ENCODE peak calls at places on chromosomes 6 and 20, in six cellular contexts. M, I, Y, H, T and F are unnamed samples. For H3K4me1, the result is how much of the 10 kb centered on the place peaks cover.

GRCh38 chr6:16391451-16391912 is 153.1 kb downstream of the GMPR start:
- DNase-seq in M (no peak), I (no peak), Y (no peak), H (no peak), T (no peak), F (no peak)

GRCh38 chr20:56244259-56244658 is 4.3 kb upstream of the MC3R start:
- DNase-seq in M (no peak), I (no peak), Y (no peak), H (no peak), T (no peak), F (no peak)

GRCh38 chr6:57216235-57217101 is 5.6 kb downstream of the RAB23 start:
- DNase-seq in M (no peak), I (no peak), Y (no peak), H (no peak), T (no peak), F (no peak)

GRCh38 chr6:23526519-23526918 is 599.5 kb upstream of the NRSN1 start:
- DNase-seq in M (no peak), I (no peak), Y (no peak), H (no peak), T (no peak), F (no peak)

GRCh38 chr6:117817992-117818391 is 89.1 kb upstream of the SLC35F1 start:
- DNase-seq in M (no peak), I (no peak), Y (no peak), H (no peak), T (no peak), F (no peak)

GRCh38 chr6:169707772-169708171 is 5.8 kb downstream of the C6orf120 start:
- DNase-seq in M (no peak), I (no peak), Y (no peak), H (peak), T (no peak), F (no peak)

GRCh38 chr6:18343741-18344140 is 43.4 kb upstream of the RNF144B start:
- DNase-seq in M (no peak), I (no peak), Y (no peak), H (no peak), T (no peak), F (no peak)

GRCh38 chr6:144336900-144337299 is 51.8 kb downstream of the UTRN start:
- DNase-seq in M (no peak), I (no peak), Y (no peak), H (no peak), T (no peak), F (no peak)

GRCh38 chr6:124974770-124975377 is 12.6 kb downstream of the RNF217 start:
- DNase-seq in M (no peak), I (no peak), Y (no peak), H (no peak), T (no peak), F (no peak)

GRCh38 chr6:139705284-139705683 is 330.8 kb upstream of the CITED2 start:
- DNase-seq in M (no peak), I (no peak), Y (no peak), H (no peak), T (no peak), F (no peak)

GRCh38 chr6:155265843-155266535 is 2.2 kb downstream of the CLDN20 start:
- DNase-seq in M (no peak), I (no peak), Y (no peak), H (no peak), T (no peak), F (no peak)

GRCh38 chr6:109117346-109118035 is 22.2 kb downstream of the CEP57L1 start:
- DNase-seq in M (no peak), I (no peak), Y (no peak), H (no peak), T (no peak), F (no peak)

GRCh38 chr20:29497261-29497671 is 1760.2 kb upstream of the DEFB115 start:
- DNase-seq in M (peak), I (no peak), Y (peak), H (no peak), T (no peak), F (peak)

GRCh38 chr20:35648836-35649235 is 15.9 kb downstream of the CPNE1 start:
- DNase-seq in M (no peak), I (no peak), Y (no peak), H (no peak), T (no peak), F (no peak)

GRCh38 chr6:88166493-88166900 is 350 bp upstream of the CNR1 start:
- DNase-seq in M (no peak), I (no peak), Y (peak), H (peak), T (peak), F (no peak)

GRCh38 chr6:159074120-159074684 is 29.4 kb upstream of the TAGAP start:
- DNase-seq in M (no peak), I (peak), Y (no peak), H (peak), T (peak), F (no peak)

GRCh38 chr6:3431994-3432393 is 24.9 kb downstream of the SLC22A23 start:
- DNase-seq in M (no peak), I (no peak), Y (no peak), H (no peak), T (no peak), F (no peak)

GRCh38 chr6:106628658-106629102 is 618 bp downstream of the RTN4IP1 start:
- DNase-seq in M (no peak), I (no peak), Y (no peak), H (peak), T (peak), F (no peak)

GRCh38 chr6:79467716-79468115 is 69.5 kb downstream of the LCA5 start:
- DNase-seq in M (no peak), I (no peak), Y (no peak), H (no peak), T (no peak), F (no peak)

DNA sequence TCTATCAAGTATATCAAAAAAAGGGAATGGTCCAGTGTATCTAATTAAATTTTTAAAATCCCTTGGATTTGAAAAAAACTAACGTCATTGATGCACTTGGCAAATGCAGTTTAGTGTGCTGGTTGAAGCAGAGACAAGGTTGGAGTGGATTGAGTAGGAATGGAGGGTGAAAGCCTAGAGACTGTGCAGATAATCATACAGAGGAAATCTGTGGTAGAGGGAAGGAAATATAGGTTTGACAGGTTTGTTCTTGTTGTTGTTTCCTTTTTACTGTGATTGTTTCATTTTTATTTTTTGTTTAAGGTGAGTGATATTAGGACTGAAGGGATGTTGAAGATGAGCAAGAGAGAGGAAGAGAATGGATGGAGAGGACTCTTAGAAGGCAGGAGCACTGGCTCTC is 29.0 kb upstream of the L3MBTL3 start:
- DNase-seq in M (no peak), I (no peak), Y (no peak), H (no peak), T (no peak), F (no peak)
- H3K4me1 ChIP-seq in M (under half), I (under half), Y (under half), H (under half), T (under half), F (under half)

DNA sequence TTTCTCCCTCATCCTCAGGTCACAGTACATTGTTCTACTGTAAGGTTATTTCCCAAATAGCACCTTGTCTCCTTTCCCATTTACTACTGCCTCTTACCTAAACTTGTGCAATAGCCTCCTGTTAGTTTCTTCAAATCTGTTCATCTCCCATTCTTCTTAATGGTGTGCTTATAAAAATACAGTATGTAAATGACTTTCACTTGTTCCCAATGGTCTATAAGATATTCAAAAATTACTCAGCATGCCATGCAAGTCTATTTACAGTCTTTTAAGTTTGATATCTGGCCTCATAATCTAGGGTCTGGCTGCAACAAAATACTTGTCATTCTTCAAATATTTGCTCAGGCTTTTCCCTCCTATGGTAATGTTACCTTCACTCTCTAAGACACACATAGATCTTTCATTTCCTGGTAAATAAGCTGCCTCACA is 31.5 kb upstream of the RHAG start:
- DNase-seq in M (no peak), I (no peak), Y (no peak), H (no peak), T (peak), F (no peak)
- H3K27ac ChIP-seq in M (no peak), I (no peak), Y (peak), H (no peak), T (no peak), F (no peak)

DNA sequence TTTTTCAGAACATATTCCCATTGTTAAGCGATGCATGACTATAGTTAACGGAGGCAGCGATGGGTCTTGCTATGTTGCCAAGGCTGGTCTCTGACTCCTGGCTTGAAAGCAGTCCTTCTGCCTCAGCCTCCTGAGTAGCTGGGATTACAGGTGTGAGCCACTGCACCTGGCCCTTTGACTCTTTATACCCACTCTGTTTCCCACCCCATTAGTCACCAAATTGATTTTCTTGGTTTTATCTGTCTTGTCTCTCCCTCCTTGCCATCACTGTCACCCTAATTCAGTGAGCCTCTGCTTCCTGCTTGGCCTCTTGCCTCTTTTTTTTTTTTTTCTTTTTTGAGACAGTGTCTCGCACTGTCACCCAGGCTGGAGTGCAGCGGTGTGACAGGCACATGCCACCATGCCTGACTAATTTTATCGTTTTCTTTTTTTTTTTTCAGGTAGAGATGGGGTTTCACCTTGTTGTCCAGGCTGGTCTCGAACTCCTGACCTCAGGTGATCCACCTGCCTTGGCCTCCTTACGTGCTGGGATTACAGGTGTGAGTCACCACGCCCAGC is 31.3 kb downstream of the ZFAND3 start:
- DNase-seq in M (no peak), I (no peak), Y (no peak), H (no peak), T (no peak), F (no peak)
- H3K4me1 ChIP-seq in M (half or more), I (under half), Y (under half), H (under half), T (under half), F (under half)

GRCh38 chr20:58612021-58612700 is 38.9 kb upstream of the STX16 start:
- DNase-seq in M (peak), I (no peak), Y (no peak), H (no peak), T (no peak), F (no peak)
- H3K27ac ChIP-seq in M (no peak), I (no peak), Y (no peak), H (no peak), T (no peak), F (no peak)

DNA sequence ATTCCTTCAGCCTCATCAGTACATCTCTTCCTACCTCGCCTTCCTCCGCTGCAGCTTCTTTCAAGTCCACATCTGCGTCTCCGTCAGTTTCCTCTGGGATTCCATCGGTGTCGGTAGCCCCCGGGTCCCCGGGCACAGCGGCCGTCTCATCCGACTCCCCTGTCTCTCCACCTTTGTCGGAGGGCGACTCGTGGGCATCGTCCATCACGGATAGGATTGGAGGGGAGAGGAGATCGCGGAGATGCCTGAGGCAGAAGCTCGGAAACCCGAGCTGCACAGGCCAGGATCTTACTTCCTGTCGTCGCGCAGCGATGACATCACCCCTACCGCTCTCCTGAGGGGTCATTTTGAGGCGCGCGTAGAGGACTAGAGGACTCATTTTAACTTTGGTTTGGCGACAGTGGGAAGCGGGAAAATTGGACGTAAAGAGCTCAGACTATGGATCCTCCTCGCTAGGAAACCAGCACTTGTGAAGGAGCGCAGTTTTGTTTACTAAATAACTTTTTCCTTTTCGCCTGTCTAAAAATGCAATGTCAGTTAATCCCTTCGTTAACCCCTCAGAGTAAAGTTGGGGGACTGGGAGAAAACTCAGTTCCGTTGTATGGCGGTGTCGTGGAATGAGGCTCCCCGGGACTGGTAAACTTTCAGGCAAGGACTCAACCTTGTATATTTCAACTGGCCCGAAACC is at the start of gene TAF11:
- DNase-seq in M (peak), I (peak), Y (peak), H (peak), T (peak), F (peak)
- H3K4me1 ChIP-seq in M (under half), I (under half), Y (under half), H (under half), T (under half), F (under half)

DNA sequence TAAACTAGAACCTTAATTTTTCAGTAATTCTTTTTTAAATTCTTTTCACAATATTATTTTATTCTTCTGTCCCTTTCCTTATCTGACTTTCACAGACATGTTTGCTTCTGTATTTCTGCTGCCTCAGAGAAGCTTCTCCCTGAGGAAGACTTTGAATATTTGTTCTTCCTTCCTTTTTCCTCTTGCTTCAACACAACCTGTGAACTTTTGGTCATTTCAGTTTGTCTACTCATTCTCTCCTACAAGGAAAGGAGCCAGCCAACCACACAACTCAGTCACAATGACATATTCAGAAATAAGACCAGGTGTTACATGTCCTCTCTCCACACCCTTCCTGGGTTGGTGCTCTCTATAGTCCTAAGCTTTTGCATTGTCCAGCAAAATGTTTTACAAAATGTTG is 310.4 kb downstream of the TFAP2B start:
- DNase-seq in M (no peak), I (no peak), Y (no peak), H (no peak), T (no peak), F (no peak)
- H3K27ac ChIP-seq in M (no peak), I (no peak), Y (no peak), H (no peak), T (no peak), F (no peak)

GRCh38 chr20:63540417-63541186 is 3.4 kb upstream of the PTK6 start:
- DNase-seq in M (no peak), I (no peak), Y (no peak), H (no peak), T (no peak), F (no peak)
- H3K4me1 ChIP-seq in M (under half), I (under half), Y (under half), H (under half), T (under half), F (under half)

DNA sequence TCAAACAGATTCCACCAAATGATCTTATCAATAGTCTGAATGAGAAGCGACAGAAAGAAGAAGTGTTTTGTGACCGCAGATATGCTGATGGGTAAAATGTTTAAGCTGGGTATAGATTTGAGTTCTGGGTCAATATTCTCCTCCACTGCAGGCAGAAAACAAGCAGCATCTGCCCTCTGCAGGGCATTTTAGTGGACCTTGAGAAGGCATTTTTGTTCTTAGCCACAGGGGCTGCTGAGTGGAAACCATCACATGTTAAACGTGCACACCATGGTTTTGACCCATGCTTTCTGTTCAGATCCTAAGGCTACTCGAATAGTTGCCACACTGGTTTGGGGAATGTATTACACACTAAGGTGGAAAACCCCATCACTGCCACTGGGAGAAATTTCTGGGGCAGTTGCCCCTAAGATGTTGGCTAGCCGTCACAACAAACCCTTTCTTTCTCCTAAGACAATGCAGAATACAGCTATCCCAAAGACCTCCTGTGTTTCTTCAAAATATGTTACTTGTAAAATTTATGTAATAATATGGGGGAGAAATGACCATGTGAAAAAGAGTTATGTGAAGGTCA is 5.5 kb downstream of the POU3F2 start:
- DNase-seq in M (no peak), I (no peak), Y (no peak), H (peak), T (peak), F (no peak)
- H3K27ac ChIP-seq in M (no peak), I (no peak), Y (no peak), H (no peak), T (no peak), F (no peak)

DNA sequence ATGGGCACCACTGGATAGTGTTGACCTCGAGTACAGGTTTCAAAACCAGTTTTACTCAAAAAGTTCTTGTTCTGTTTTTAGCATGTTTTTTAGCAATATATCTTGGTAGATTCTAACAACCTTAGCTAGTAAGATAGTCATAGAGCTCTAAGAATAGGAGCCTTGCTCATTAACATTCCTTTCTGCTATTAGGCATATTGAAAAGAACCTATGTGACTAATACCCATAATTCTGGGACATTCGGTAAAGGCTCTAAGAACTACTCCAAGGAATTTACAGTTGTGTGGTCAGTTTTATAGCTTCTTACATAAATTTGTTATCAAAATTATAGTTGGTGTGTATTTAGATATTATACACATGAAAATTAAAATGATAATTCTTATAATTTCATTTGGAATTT is 11.6 kb downstream of the SLC9A8 start:
- DNase-seq in M (no peak), I (no peak), Y (no peak), H (no peak), T (no peak), F (no peak)
- H3K4me1 ChIP-seq in M (half or more), I (under half), Y (under half), H (under half), T (under half), F (under half)